ENCODE peak calls at places on chromosomes 2 and 18, in seven cellular contexts. One of them, this sample, is unnamed.

GRCh38 chr2:10243926-10244270 is 58.8 kb upstream of the HPCAL1 start:
- DNase-seq in H9: no peak
- DNase-seq in IMR-90: no peak
- DNase-seq in H1: no peak
- DNase-seq in trophoblast cell: no peak
- DNase-seq in neuronal stem cell: no peak
- DNase-seq in mesendoderm: no peak
- DNase-seq in this sample: no peak

GRCh38 chr2:17605691-17606090 is 65.2 kb downstream of the VSNL1 start:
- DNase-seq in H9: no peak
- DNase-seq in IMR-90: no peak
- DNase-seq in H1: no peak
- DNase-seq in trophoblast cell: no peak
- DNase-seq in neuronal stem cell: no peak
- DNase-seq in mesendoderm: no peak
- DNase-seq in this sample: no peak

GRCh38 chr2:20052872-20053281 is 1.4 kb upstream of the LAPTM4A start:
- DNase-seq in H9: no peak
- DNase-seq in IMR-90: peak; percentile 83
- DNase-seq in H1: no peak
- DNase-seq in trophoblast cell: peak; percentile 70
- DNase-seq in neuronal stem cell: no peak
- DNase-seq in mesendoderm: no peak
- DNase-seq in this sample: peak; percentile 78

GRCh38 chr2:116718451-116718850 is 1096.0 kb upstream of the DDX18 start:
- DNase-seq in H9: no peak
- DNase-seq in IMR-90: no peak
- DNase-seq in H1: no peak
- DNase-seq in trophoblast cell: no peak
- DNase-seq in neuronal stem cell: no peak
- DNase-seq in mesendoderm: no peak
- DNase-seq in this sample: peak; percentile 28

GRCh38 chr2:207746131-207746530 is 23.6 kb downstream of the FZD5 start:
- DNase-seq in H9: peak; percentile 49
- DNase-seq in IMR-90: peak; percentile 79
- DNase-seq in H1: no peak
- DNase-seq in trophoblast cell: peak; percentile 75
- DNase-seq in neuronal stem cell: peak; percentile 66
- DNase-seq in mesendoderm: peak; percentile 74
- DNase-seq in this sample: peak; percentile 76

GRCh38 chr2:68157402-68158133 is at the start of gene PNO1:
- DNase-seq in H9: peak; percentile 94
- DNase-seq in IMR-90: peak; percentile 95
- DNase-seq in H1: peak; percentile 96
- DNase-seq in trophoblast cell: peak; percentile 96
- DNase-seq in neuronal stem cell: peak; percentile 95
- DNase-seq in mesendoderm: peak; percentile 98
- DNase-seq in this sample: peak; percentile 97

GRCh38 chr2:96527052-96527964 is 9.2 kb upstream of the ARID5A start:
- DNase-seq in H9: peak; percentile 61
- DNase-seq in IMR-90: peak; percentile 18
- DNase-seq in H1: peak; percentile 75
- DNase-seq in trophoblast cell: no peak
- DNase-seq in neuronal stem cell: peak; percentile 23
- DNase-seq in mesendoderm: peak; percentile 28
- DNase-seq in this sample: peak; percentile 51

GRCh38 chr2:229408356-229408755 is 137.3 kb upstream of the PID1 start:
- DNase-seq in H9: no peak
- DNase-seq in IMR-90: peak; percentile 91
- DNase-seq in H1: no peak
- DNase-seq in trophoblast cell: peak; percentile 97
- DNase-seq in neuronal stem cell: no peak
- DNase-seq in mesendoderm: peak; percentile 92
- DNase-seq in this sample: peak; percentile 92

GRCh38 chr2:239523944-239524310 is 123.1 kb upstream of the HDAC4 start:
- DNase-seq in H9: no peak
- DNase-seq in IMR-90: no peak
- DNase-seq in H1: no peak
- DNase-seq in trophoblast cell: no peak
- DNase-seq in neuronal stem cell: no peak
- DNase-seq in mesendoderm: no peak
- DNase-seq in this sample: no peak

GRCh38 chr2:20049631-20050030 is 1.8 kb downstream of the LAPTM4A start:
- DNase-seq in H9: no peak
- DNase-seq in IMR-90: peak; percentile 37
- DNase-seq in H1: no peak
- DNase-seq in trophoblast cell: no peak
- DNase-seq in neuronal stem cell: peak; percentile 14
- DNase-seq in mesendoderm: peak; percentile 38
- DNase-seq in this sample: no peak

GRCh38 chr18:27762054-27762453 is 414.9 kb downstream of the CDH2 start:
- DNase-seq in H9: no peak
- DNase-seq in IMR-90: no peak
- DNase-seq in H1: no peak
- DNase-seq in trophoblast cell: peak; percentile 60
- DNase-seq in neuronal stem cell: no peak
- DNase-seq in mesendoderm: peak; percentile 58
- DNase-seq in this sample: no peak

GRCh38 chr2:46984642-46985476 is 69.3 kb upstream of the MCFD2 start:
- DNase-seq in H9: no peak
- DNase-seq in IMR-90: peak; percentile 97
- DNase-seq in H1: no peak
- DNase-seq in trophoblast cell: peak; percentile 90
- DNase-seq in neuronal stem cell: no peak
- DNase-seq in mesendoderm: peak; percentile 36
- DNase-seq in this sample: peak; percentile 95

DNA sequence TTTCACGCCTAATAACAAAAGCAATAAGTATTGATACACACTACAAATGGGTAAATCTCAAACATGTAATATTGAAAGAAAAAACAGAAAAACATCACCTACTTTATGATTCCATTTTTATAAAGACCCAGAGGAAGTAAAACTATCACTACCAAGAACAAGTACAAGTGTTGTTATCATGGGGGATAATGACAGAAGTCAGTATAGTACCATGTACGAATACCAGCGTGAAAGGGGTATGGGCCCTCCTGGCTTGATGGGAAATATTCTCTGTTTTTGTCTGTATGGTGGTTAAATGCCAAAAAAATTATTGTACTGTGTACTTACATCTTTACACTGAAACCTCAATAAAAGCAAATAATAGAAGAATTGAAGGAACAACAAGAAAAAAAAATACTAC is 665.7 kb downstream of the TMEM182 start:
- DNase-seq in H9: no peak
- DNase-seq in IMR-90: no peak
- DNase-seq in H1: no peak
- DNase-seq in trophoblast cell: no peak
- DNase-seq in neuronal stem cell: no peak
- DNase-seq in mesendoderm: no peak
- DNase-seq in this sample: no peak
- H4K8ac ChIP-seq in H9: no peak overlapping the region
- H4K8ac ChIP-seq in IMR-90: no peak overlapping the region
- H4K8ac ChIP-seq in H1: no peak overlapping the region
- H4K8ac ChIP-seq in trophoblast cell: no peak overlapping the region
- H4K8ac ChIP-seq in neuronal stem cell: no peak overlapping the region
- H4K8ac ChIP-seq in mesendoderm: no peak overlapping the region
- H4K8ac ChIP-seq in this sample: no peak overlapping the region

GRCh38 chr2:132668189-132668833 is 1.7 kb downstream of the LYPD1 start:
- DNase-seq in H9: peak; percentile 66
- DNase-seq in IMR-90: no peak
- DNase-seq in H1: peak; percentile 73
- DNase-seq in trophoblast cell: no peak
- DNase-seq in neuronal stem cell: no peak
- DNase-seq in mesendoderm: peak; percentile 70
- DNase-seq in this sample: peak; percentile 7
- H3K18ac ChIP-seq in H9: no peak overlapping the region
- H3K18ac ChIP-seq in IMR-90: no peak overlapping the region
- H3K18ac ChIP-seq in H1: no peak overlapping the region
- H3K18ac ChIP-seq in trophoblast cell: no peak overlapping the region
- H3K18ac ChIP-seq in neuronal stem cell: peak overlapping the region; percentile 59
- H3K18ac ChIP-seq in mesendoderm: peak overlapping the region; percentile 19
- H3K18ac ChIP-seq in this sample: no peak overlapping the region

GRCh38 chr2:186474196-186474595 is 11.9 kb upstream of the ZC3H15 start:
- DNase-seq in H9: no peak
- DNase-seq in IMR-90: no peak
- DNase-seq in H1: no peak
- DNase-seq in trophoblast cell: no peak
- DNase-seq in neuronal stem cell: no peak
- DNase-seq in mesendoderm: no peak
- DNase-seq in this sample: no peak
- H4K8ac ChIP-seq in H9: no peak overlapping the region
- H4K8ac ChIP-seq in IMR-90: no peak overlapping the region
- H4K8ac ChIP-seq in H1: no peak overlapping the region
- H4K8ac ChIP-seq in trophoblast cell: no peak overlapping the region
- H4K8ac ChIP-seq in neuronal stem cell: no peak overlapping the region
- H4K8ac ChIP-seq in mesendoderm: no peak overlapping the region
- H4K8ac ChIP-seq in this sample: no peak overlapping the region

GRCh38 chr2:31230751-31231150 is 3.2 kb upstream of the EHD3 start:
- DNase-seq in H9: no peak
- DNase-seq in IMR-90: no peak
- DNase-seq in H1: no peak
- DNase-seq in trophoblast cell: no peak
- DNase-seq in neuronal stem cell: no peak
- DNase-seq in mesendoderm: no peak
- DNase-seq in this sample: no peak

GRCh38 chr2:31231571-31232287 is 2.2 kb upstream of the EHD3 start:
- DNase-seq in H9: peak; percentile 17
- DNase-seq in IMR-90: no peak
- DNase-seq in H1: no peak
- DNase-seq in trophoblast cell: peak; percentile 34
- DNase-seq in neuronal stem cell: no peak
- DNase-seq in mesendoderm: peak; percentile 70
- DNase-seq in this sample: no peak

GRCh38 chr2:31227711-31228125 is 6.2 kb upstream of the EHD3 start:
- DNase-seq in H9: peak; percentile 12
- DNase-seq in IMR-90: peak; percentile 51
- DNase-seq in H1: peak; percentile 19
- DNase-seq in trophoblast cell: peak; percentile 55
- DNase-seq in neuronal stem cell: no peak
- DNase-seq in mesendoderm: no peak
- DNase-seq in this sample: no peak

GRCh38 chr2:31228717-31229116 is 5.2 kb upstream of the EHD3 start:
- DNase-seq in H9: peak; percentile 14
- DNase-seq in IMR-90: no peak
- DNase-seq in H1: peak; percentile 28
- DNase-seq in trophoblast cell: no peak
- DNase-seq in neuronal stem cell: no peak
- DNase-seq in mesendoderm: no peak
- DNase-seq in this sample: no peak

DNA sequence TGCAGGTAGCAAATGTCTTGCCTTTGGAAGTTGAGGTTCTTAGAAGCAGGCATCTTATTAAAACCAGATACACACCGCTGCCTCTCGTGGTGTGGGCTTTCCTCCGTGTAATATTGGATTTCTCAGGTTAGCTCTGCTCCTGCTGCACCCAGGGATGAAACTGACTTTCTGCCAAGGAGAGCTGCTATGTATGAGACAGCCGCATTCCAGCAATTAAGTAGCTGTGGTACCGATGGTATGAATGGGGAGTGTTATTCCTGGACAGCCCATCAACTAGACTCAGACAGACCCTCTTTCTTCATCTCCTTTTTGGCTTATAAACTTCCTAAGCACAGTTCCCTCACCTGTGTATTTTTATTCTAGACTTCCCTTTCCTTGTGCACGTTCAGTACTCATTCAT is 6.8 kb upstream of the EHD3 start:
- DNase-seq in H9: no peak
- DNase-seq in IMR-90: no peak
- DNase-seq in H1: peak; percentile 22
- DNase-seq in trophoblast cell: no peak
- DNase-seq in neuronal stem cell: no peak
- DNase-seq in mesendoderm: no peak
- DNase-seq in this sample: no peak
- H3K18ac ChIP-seq in H9: no peak overlapping the region
- H3K18ac ChIP-seq in IMR-90: no peak overlapping the region
- H3K18ac ChIP-seq in H1: no peak overlapping the region
- H3K18ac ChIP-seq in trophoblast cell: no peak overlapping the region
- H3K18ac ChIP-seq in neuronal stem cell: no peak overlapping the region
- H3K18ac ChIP-seq in mesendoderm: no peak overlapping the region
- H3K18ac ChIP-seq in this sample: no peak overlapping the region

DNA sequence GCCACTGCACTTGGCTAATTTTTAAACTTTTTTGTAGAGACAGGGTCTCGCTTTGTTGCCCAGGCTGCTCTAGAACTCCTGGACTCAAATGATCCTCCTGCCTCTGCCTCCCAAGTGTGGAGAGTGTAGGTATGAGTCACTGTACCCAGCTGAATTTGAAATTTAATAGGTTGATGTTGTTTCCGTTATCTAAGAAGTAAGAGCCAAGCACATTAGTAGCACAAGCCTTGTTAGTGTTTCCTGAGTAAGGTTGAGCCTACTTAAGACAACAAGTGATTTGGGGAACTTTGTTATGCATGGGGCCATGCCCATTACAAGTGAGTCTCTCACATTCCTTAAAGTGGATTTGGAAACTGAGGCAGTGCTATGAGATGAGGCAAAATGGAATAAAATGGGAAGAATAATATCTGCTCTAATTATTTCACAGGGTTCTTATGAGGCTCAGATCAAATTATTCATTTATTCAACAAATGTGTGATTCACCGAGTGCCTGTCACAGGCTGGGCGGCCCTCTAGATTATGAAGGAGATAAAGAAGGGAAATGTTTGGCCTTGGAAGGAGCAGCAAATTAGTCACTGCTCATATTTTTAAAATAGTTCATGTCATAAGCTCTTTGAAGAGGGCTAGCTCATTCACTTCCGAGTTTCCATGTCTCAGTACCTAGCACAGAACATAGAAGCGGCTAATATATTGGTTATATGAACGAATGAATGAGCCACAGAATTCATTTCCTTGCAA is 217.2 kb downstream of the LDLRAD4 start:
- DNase-seq in H9: no peak
- DNase-seq in IMR-90: no peak
- DNase-seq in H1: no peak
- DNase-seq in trophoblast cell: peak; percentile 69
- DNase-seq in neuronal stem cell: no peak
- DNase-seq in mesendoderm: no peak
- DNase-seq in this sample: peak; percentile 49
- H4K8ac ChIP-seq in H9: no peak overlapping the region
- H4K8ac ChIP-seq in IMR-90: no peak overlapping the region
- H4K8ac ChIP-seq in H1: no peak overlapping the region
- H4K8ac ChIP-seq in trophoblast cell: no peak overlapping the region
- H4K8ac ChIP-seq in neuronal stem cell: no peak overlapping the region
- H4K8ac ChIP-seq in mesendoderm: no peak overlapping the region
- H4K8ac ChIP-seq in this sample: no peak overlapping the region

GRCh38 chr18:57898506-57899124 is 95.5 kb upstream of the ATP8B1 start:
- DNase-seq in H9: no peak
- DNase-seq in IMR-90: peak; percentile 94
- DNase-seq in H1: no peak
- DNase-seq in trophoblast cell: peak; percentile 16
- DNase-seq in neuronal stem cell: no peak
- DNase-seq in mesendoderm: no peak
- DNase-seq in this sample: peak; percentile 83

GRCh38 chr18:57906852-57907251 is 103.7 kb upstream of the ATP8B1 start:
- DNase-seq in H9: no peak
- DNase-seq in IMR-90: no peak
- DNase-seq in H1: peak; percentile 53
- DNase-seq in trophoblast cell: no peak
- DNase-seq in neuronal stem cell: no peak
- DNase-seq in mesendoderm: peak; percentile 52
- DNase-seq in this sample: no peak

GRCh38 chr18:57900906-57901305 is 97.8 kb upstream of the ATP8B1 start:
- DNase-seq in H9: no peak
- DNase-seq in IMR-90: no peak
- DNase-seq in H1: no peak
- DNase-seq in trophoblast cell: peak; percentile 59
- DNase-seq in neuronal stem cell: no peak
- DNase-seq in mesendoderm: no peak
- DNase-seq in this sample: peak; percentile 6

GRCh38 chr18:57901819-57902600 is 98.9 kb upstream of the ATP8B1 start:
- DNase-seq in H9: no peak
- DNase-seq in IMR-90: peak; percentile 16
- DNase-seq in H1: no peak
- DNase-seq in trophoblast cell: peak; percentile 40
- DNase-seq in neuronal stem cell: no peak
- DNase-seq in mesendoderm: no peak
- DNase-seq in this sample: no peak
- H3K18ac ChIP-seq in H9: no peak overlapping the region
- H3K18ac ChIP-seq in IMR-90: no peak overlapping the region
- H3K18ac ChIP-seq in H1: no peak overlapping the region
- H3K18ac ChIP-seq in trophoblast cell: no peak overlapping the region
- H3K18ac ChIP-seq in neuronal stem cell: no peak overlapping the region
- H3K18ac ChIP-seq in mesendoderm: no peak overlapping the region
- H3K18ac ChIP-seq in this sample: no peak overlapping the region